ENCODE peak calls at places on chromosomes 16 and 17, in eight cellular contexts. B is HepG2, X is cardiac muscle cell, T is adipocyte, D is iPS DF 6.9, R is GM23248, H is thoracic aorta, A is mesenchymal stem cell. Z is an unnamed sample.

GRCh38 chr16:27222499-27223225 is 19.3 kb downstream of the KDM8 start:
- DNase-seq in B (no peak), X (peak; percentile 78), T (peak; percentile 9), D (no peak), R (peak; percentile 90), H (no peak), A (peak; percentile 72), Z (peak; percentile 43)

GRCh38 chr17:20987511-20987910 is 55.3 kb downstream of the USP22 start:
- DNase-seq in B (no peak), X (no peak), T (no peak), D (no peak), R (no peak), H (no peak), A (no peak), Z (no peak)

GRCh38 chr17:10295728-10296343 is 77.0 kb downstream of the MYH13 start:
- DNase-seq in B (peak; percentile 52), X (peak; percentile 85), T (peak; percentile 78), D (peak; percentile 57), R (peak; percentile 83), H (no peak), A (peak; percentile 75), Z (no peak)

GRCh38 chr16:57262841-57263584 is 18.0 kb downstream of the ARL2BP start:
- DNase-seq in B (no peak), X (no peak), T (no peak), D (no peak), R (no peak), H (no peak), A (no peak), Z (peak; percentile 46)

GRCh38 chr16:4409081-4409932 is 7.1 kb downstream of the CORO7 start:
- DNase-seq in B (no peak), X (no peak), T (no peak), D (no peak), R (peak; percentile 35), H (no peak), A (peak; percentile 28), Z (no peak)

GRCh38 chr17:1755252-1755992 is 6.4 kb upstream of the SERPINF1 start:
- DNase-seq in B (no peak), X (no peak), T (no peak), D (no peak), R (no peak), H (no peak), A (no peak), Z (no peak)

GRCh38 chr16:83779881-83780280 is 27.9 kb upstream of the HSBP1 start:
- DNase-seq in B (no peak), X (peak; percentile 56), T (peak; percentile 74), D (no peak), R (peak; percentile 48), H (no peak), A (no peak), Z (no peak)

GRCh38 chr17:19630651-19631050 is 17.9 kb upstream of the ALDH3A2 start:
- DNase-seq in B (no peak), X (no peak), T (no peak), D (no peak), R (no peak), H (no peak), A (no peak), Z (no peak)

GRCh38 chr17:49108318-49108717 is 24.3 kb upstream of the B4GALNT2 start:
- DNase-seq in B (no peak), X (peak; percentile 64), T (peak; percentile 44), D (no peak), R (peak; percentile 77), H (no peak), A (peak; percentile 44), Z (peak; percentile 20)

GRCh38 chr17:38994026-38994425 is 26.8 kb upstream of the FBXO47 start:
- DNase-seq in B (no peak), X (no peak), T (no peak), D (no peak), R (no peak), H (no peak), A (no peak), Z (no peak)

GRCh38 chr16:70651524-70651923 is 5.2 kb downstream of the IL34 start:
- DNase-seq in B (no peak), X (no peak), T (peak; percentile 42), D (no peak), R (peak; percentile 57), H (no peak), A (peak; percentile 29), Z (no peak)

GRCh38 chr17:45050680-45051059 is 762 bp downstream of the DCAKD start:
- DNase-seq in B (peak; percentile 60), X (peak; percentile 14), T (peak; percentile 53), D (no peak), R (peak; percentile 58), H (no peak), A (peak; percentile 44), Z (peak; percentile 39)

GRCh38 chr16:54633943-54634362 is 296.7 kb upstream of the IRX5 start:
- DNase-seq in B (peak; percentile 14), X (peak; percentile 13), T (peak; percentile 2), D (peak; percentile 39), R (peak; percentile 57), H (peak; percentile 35), A (no peak), Z (no peak)

GRCh38 chr16:79509221-79509631 is 91.3 kb downstream of the MAF start:
- DNase-seq in B (no peak), X (no peak), T (no peak), D (no peak), R (no peak), H (peak; percentile 10), A (no peak), Z (peak; percentile 5)

GRCh38 chr17:78132767-78133178 is 2.2 kb downstream of the TMC8 start:
- DNase-seq in B (no peak), X (no peak), T (no peak), D (no peak), R (no peak), H (no peak), A (no peak), Z (no peak)

GRCh38 chr17:57597531-57598453 is 147.3 kb downstream of the CCDC182 start:
- DNase-seq in B (peak; percentile 67), X (peak; percentile 86), T (peak; percentile 86), D (peak; percentile 60), R (peak; percentile 84), H (no peak), A (peak; percentile 82), Z (peak; percentile 64)

GRCh38 chr16:50655558-50656055 is 25.5 kb downstream of the SNX20 start:
- DNase-seq in B (no peak), X (no peak), T (no peak), D (no peak), R (no peak), H (no peak), A (no peak), Z (no peak)
- H3K4me3 ChIP-seq in B (no peak overlapping the region), X (no peak overlapping the region), T (no peak overlapping the region), D (no peak overlapping the region), R (no peak overlapping the region), H (no peak overlapping the region), A (no peak overlapping the region), Z (peak overlapping the region; percentile 38)

GRCh38 chr16:85058909-85059308 is 31.3 kb downstream of the KIAA0513 start:
- DNase-seq in B (no peak), X (no peak), T (no peak), D (no peak), R (no peak), H (no peak), A (no peak), Z (no peak)
- H3K27me3 ChIP-seq in B (no peaks in the 10 kb centered on the region), X (no peaks in the 10 kb centered on the region), T (no peaks in the 10 kb centered on the region), D (no peaks in the 10 kb centered on the region), R (no peaks in the 10 kb centered on the region), H (no peaks in the 10 kb centered on the region), A (no peaks in the 10 kb centered on the region), Z (no peaks in the 10 kb centered on the region)

DNA sequence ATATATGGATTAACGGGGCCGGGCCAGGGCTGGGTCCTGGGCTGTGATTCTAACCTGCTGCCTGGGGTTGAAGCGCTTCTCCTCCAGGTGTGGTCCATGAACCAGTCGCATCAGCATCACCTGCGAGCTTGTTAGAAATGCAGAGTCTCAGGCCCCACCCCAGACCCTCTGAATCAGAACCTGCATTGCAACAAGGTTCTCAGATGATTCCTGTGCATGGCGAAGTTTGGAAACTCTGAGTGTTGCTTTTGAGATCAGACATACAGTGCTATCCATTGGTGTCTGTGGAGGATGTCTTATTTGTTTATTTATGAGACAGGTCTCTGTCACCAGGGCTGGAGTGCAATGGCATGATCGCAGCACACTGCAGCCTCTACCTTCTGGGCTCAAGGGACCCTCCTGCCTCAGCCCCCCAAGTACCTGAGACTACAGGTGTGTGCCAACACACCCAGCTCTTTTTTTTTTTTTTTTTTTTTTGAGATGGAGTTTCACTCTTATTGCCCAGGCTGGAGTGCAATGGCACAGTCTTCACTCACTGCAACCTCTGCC is 99.8 kb downstream of the PITPNC1 start:
- DNase-seq in B (no peak), X (no peak), T (no peak), D (no peak), R (peak; percentile 18), H (no peak), A (no peak), Z (no peak)
- H3K4me1 ChIP-seq in B (peaks cover 9% of the 10 kb centered on the region), X (no peaks in the 10 kb centered on the region), T (peaks cover 19% of the 10 kb centered on the region), D (peaks cover 4% of the 10 kb centered on the region), R (peaks cover 35% of the 10 kb centered on the region), H (peaks cover 10% of the 10 kb centered on the region), A (peaks cover 3% of the 10 kb centered on the region), Z (no peaks in the 10 kb centered on the region)

DNA sequence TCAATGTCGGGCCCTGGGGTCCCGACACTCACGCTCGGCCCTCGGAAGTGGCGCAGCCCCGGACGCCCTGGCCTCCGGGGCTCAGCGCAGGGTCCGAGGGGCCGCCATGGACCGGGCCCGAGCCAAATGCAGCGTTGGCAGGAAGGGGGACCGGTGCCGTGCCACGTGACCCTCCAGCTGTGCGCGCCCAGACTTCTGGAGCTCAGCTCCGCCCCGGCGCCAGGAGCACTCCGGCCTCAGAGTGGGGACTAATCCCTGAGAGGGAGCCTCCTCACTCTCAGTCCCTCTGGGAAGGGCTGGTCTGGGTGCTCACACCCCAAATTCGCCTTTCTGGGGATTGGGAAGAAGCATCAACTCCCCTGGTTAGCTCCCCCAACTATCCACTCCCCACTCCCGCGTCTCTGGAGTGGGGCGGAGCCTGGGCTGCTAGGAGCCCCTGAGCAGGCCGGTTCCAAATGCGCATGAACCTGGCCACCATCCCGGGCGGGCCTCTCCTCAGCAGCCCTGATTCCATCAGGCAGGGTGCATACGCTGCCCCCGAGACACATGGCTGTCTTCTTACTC is at the start of gene B3GNT9:
- DNase-seq in B (peak; percentile 56), X (peak; percentile 87), T (peak; percentile 87), D (no peak), R (peak; percentile 97), H (no peak), A (peak; percentile 84), Z (peak; percentile 87)
- H3K4me3 ChIP-seq in B (peak within 1 kb of the TSS; percentile 77), X (peak within 1 kb of the TSS; percentile 47), T (peak within 1 kb of the TSS; percentile 85), D (peak within 1 kb of the TSS; percentile 83), R (peak within 1 kb of the TSS; percentile 82), H (peak within 1 kb of the TSS; percentile 96), A (peak within 1 kb of the TSS; percentile 60), Z (peak within 1 kb of the TSS; percentile 53)

GRCh38 chr16:82049484-82049883 is 14.4 kb downstream of the HSD17B2 start:
- DNase-seq in B (no peak), X (no peak), T (no peak), D (no peak), R (no peak), H (no peak), A (no peak), Z (no peak)

GRCh38 chr16:82050909-82051357 is 15.9 kb downstream of the HSD17B2 start:
- DNase-seq in B (peak; percentile 92), X (no peak), T (no peak), D (no peak), R (no peak), H (no peak), A (no peak), Z (no peak)

GRCh38 chr16:82050506-82050905 is 15.5 kb downstream of the HSD17B2 start:
- DNase-seq in B (no peak), X (no peak), T (no peak), D (no peak), R (no peak), H (no peak), A (no peak), Z (no peak)

GRCh38 chr16:82055117-82055516 is 20.1 kb downstream of the HSD17B2 start:
- DNase-seq in B (no peak), X (no peak), T (no peak), D (no peak), R (no peak), H (no peak), A (no peak), Z (no peak)

GRCh38 chr16:82051656-82052055 is 16.6 kb downstream of the HSD17B2 start:
- DNase-seq in B (no peak), X (no peak), T (no peak), D (no peak), R (no peak), H (no peak), A (no peak), Z (no peak)
- H3K27me3 ChIP-seq in B (no peaks in the 10 kb centered on the region), X (peaks cover 32% of the 10 kb centered on the region), T (peaks cover 38% of the 10 kb centered on the region), D (no peaks in the 10 kb centered on the region), R (peaks cover 27% of the 10 kb centered on the region), H (no peaks in the 10 kb centered on the region), A (peaks cover 51% of the 10 kb centered on the region), Z (no peaks in the 10 kb centered on the region)

Z was measured in pancreas.